ENCODE peak calls at places on chromosomes 6 and 20, in six cellular contexts. J is GM23338; M is CD4-positive, alpha-beta memory T cell; D is effector memory CD4-positive, alpha-beta T cell; U is GM23248; L is CD8-positive, alpha-beta T cell. T is an unnamed sample. For H3K4me1, the result is how much of the 10 kb centered on the place peaks cover.

GRCh38 chr20:45097485-45098095 is 3.3 kb downstream of the KCNS1 start:
- DNase-seq in J (peak), M (peak), D (no peak), U (peak), L (peak), T (no peak)

GRCh38 chr6:36757206-36757605 is 59.6 kb downstream of the RAB44 start:
- DNase-seq in J (no peak), M (peak), D (peak), U (no peak), L (no peak), T (no peak)

GRCh38 chr6:56868687-56869086 is 86.2 kb upstream of the BEND6 start:
- DNase-seq in J (no peak), M (no peak), D (no peak), U (peak), L (no peak), T (no peak)

GRCh38 chr20:24653306-24653705 is 183.9 kb downstream of the SYNDIG1 start:
- DNase-seq in J (no peak), M (no peak), D (no peak), U (peak), L (no peak), T (no peak)

GRCh38 chr6:35445691-35446090 is 6.4 kb upstream of the FANCE start:
- DNase-seq in J (no peak), M (no peak), D (no peak), U (peak), L (no peak), T (no peak)

GRCh38 chr20:51639206-51639832 is 96.8 kb upstream of the NFATC2 start:
- DNase-seq in J (peak), M (peak), D (peak), U (peak), L (peak), T (peak)

GRCh38 chr6:161031721-161032495 is 40.3 kb downstream of the MAP3K4 start:
- DNase-seq in J (no peak), M (no peak), D (no peak), U (peak), L (no peak), T (no peak)

GRCh38 chr6:80618953-80619352 is 512.5 kb downstream of the BCKDHB start:
- DNase-seq in J (no peak), M (no peak), D (no peak), U (peak), L (no peak), T (no peak)

GRCh38 chr20:49928411-49929141 is 7.6 kb upstream of the RNF114 start:
- DNase-seq in J (peak), M (peak), D (peak), U (peak), L (peak), T (peak)

GRCh38 chr6:161068296-161068695 is 76.7 kb downstream of the MAP3K4 start:
- DNase-seq in J (no peak), M (no peak), D (no peak), U (no peak), L (no peak), T (no peak)

GRCh38 chr6:28922841-28923317 is 906 bp downstream of the TRIM27 start:
- DNase-seq in J (peak), M (peak), D (peak), U (peak), L (peak), T (no peak)

GRCh38 chr6:34305982-34306702 is 57.3 kb upstream of the SMIM29 start:
- DNase-seq in J (no peak), M (no peak), D (no peak), U (no peak), L (no peak), T (no peak)

GRCh38 chr20:53738945-53739798 is 145.5 kb upstream of the ZNF217 start:
- DNase-seq in J (no peak), M (no peak), D (no peak), U (peak), L (no peak), T (no peak)

GRCh38 chr20:24007758-24008157 is 19.2 kb upstream of the GGTLC1 start:
- DNase-seq in J (no peak), M (no peak), D (no peak), U (no peak), L (no peak), T (no peak)

GRCh38 chr20:53568351-53568750 is 25.3 kb downstream of the ZNF217 start:
- DNase-seq in J (no peak), M (no peak), D (no peak), U (no peak), L (no peak), T (no peak)

GRCh38 chr20:17226410-17227198 is at the start of gene PCSK2:
- DNase-seq in J (peak), M (no peak), D (no peak), U (peak), L (no peak), T (no peak)

GRCh38 chr20:4161447-4162251 is 146.3 kb upstream of the RNF24 start:
- DNase-seq in J (peak), M (no peak), D (no peak), U (no peak), L (no peak), T (no peak)

GRCh38 chr20:50744143-50744792 is 12.9 kb downstream of the PARD6B start:
- DNase-seq in J (peak), M (no peak), D (no peak), U (peak), L (no peak), T (peak)

GRCh38 chr20:46688151-46689081 is 828 bp downstream of the TP53RK start:
- DNase-seq in J (no peak), M (no peak), D (no peak), U (peak), L (no peak), T (no peak)

GRCh38 chr20:46562373-46563169 is 12.1 kb upstream of the OCSTAMP start:
- DNase-seq in J (peak), M (peak), D (peak), U (peak), L (peak), T (peak)

GRCh38 chr6:1837868-1838267 is 228.2 kb downstream of the FOXC1 start:
- DNase-seq in J (peak), M (no peak), D (no peak), U (no peak), L (no peak), T (no peak)

GRCh38 chr6:2695464-2696095 is 55.1 kb downstream of the MYLK4 start:
- DNase-seq in J (peak), M (no peak), D (no peak), U (peak), L (no peak), T (no peak)

GRCh38 chr6:36177166-36177565 is 19.4 kb upstream of the BRPF3 start:
- DNase-seq in J (no peak), M (no peak), D (no peak), U (no peak), L (no peak), T (no peak)

GRCh38 chr6:2196079-2196679 is 49.2 kb downstream of the GMDS start:
- DNase-seq in J (peak), M (peak), D (peak), U (peak), L (no peak), T (peak)

GRCh38 chr6:298233-299049 is 6.2 kb downstream of the DUSP22 start:
- DNase-seq in J (no peak), M (no peak), D (no peak), U (no peak), L (no peak), T (no peak)

GRCh38 chr6:106997392-106998257 is 23.1 kb upstream of the CD24 start:
- DNase-seq in J (peak), M (peak), D (peak), U (peak), L (peak), T (peak)

GRCh38 chr20:1816384-1817381 is 78.5 kb upstream of the SIRPA start:
- DNase-seq in J (no peak), M (no peak), D (no peak), U (peak), L (peak), T (no peak)

GRCh38 chr6:164045082-164045481 is 630.6 kb downstream of the QKI start:
- DNase-seq in J (no peak), M (no peak), D (no peak), U (no peak), L (no peak), T (no peak)

GRCh38 chr6:42616716-42617115 is 52.9 kb downstream of the UBR2 start:
- DNase-seq in J (no peak), M (no peak), D (no peak), U (peak), L (no peak), T (no peak)

GRCh38 chr6:33410711-33411631 is at the start of gene PHF1:
- DNase-seq in J (peak), M (no peak), D (no peak), U (peak), L (peak), T (no peak)

GRCh38 chr20:5510446-5510845 is 193.7 kb upstream of the PROKR2 start:
- DNase-seq in J (peak), M (no peak), D (no peak), U (peak), L (no peak), T (peak)

GRCh38 chr6:36760685-36761435 is 63.2 kb downstream of the RAB44 start:
- DNase-seq in J (no peak), M (no peak), D (no peak), U (no peak), L (no peak), T (no peak)

GRCh38 chr20:2859330-2860121 is 13.8 kb upstream of the PTPRA start:
- DNase-seq in J (no peak), M (no peak), D (no peak), U (peak), L (no peak), T (no peak)

GRCh38 chr6:95091823-95092436 is 485.4 kb upstream of the MANEA start:
- DNase-seq in J (peak), M (no peak), D (no peak), U (peak), L (no peak), T (no peak)

GRCh38 chr20:36030143-36030542 is 61.8 kb downstream of the CNBD2 start:
- DNase-seq in J (no peak), M (no peak), D (no peak), U (no peak), L (no peak), T (no peak)

GRCh38 chr6:21900730-21901129 is 307.2 kb downstream of the SOX4 start:
- DNase-seq in J (no peak), M (no peak), D (no peak), U (peak), L (no peak), T (no peak)

GRCh38 chr20:5482791-5483190 is 166.0 kb upstream of the PROKR2 start:
- DNase-seq in J (no peak), M (no peak), D (no peak), U (peak), L (no peak), T (no peak)

GRCh38 chr6:21402368-21402767 is 191.2 kb upstream of the SOX4 start:
- DNase-seq in J (no peak), M (no peak), D (no peak), U (peak), L (no peak), T (no peak)

GRCh38 chr20:7285918-7286556 is 518.6 kb downstream of the BMP2 start:
- DNase-seq in J (peak), M (no peak), D (no peak), U (peak), L (no peak), T (peak)

GRCh38 chr6:38897507-38897906 is 151.1 kb upstream of the GLP1R start:
- DNase-seq in J (peak), M (no peak), D (no peak), U (no peak), L (no peak), T (no peak)
- H3K4me1 ChIP-seq in J (under half), M (under half), D (under half), U (under half), L (under half), T (under half)

GRCh38 chr6:87180105-87180504 is 24.7 kb downstream of the ZNF292 start:
- DNase-seq in J (peak), M (no peak), D (no peak), U (no peak), L (no peak), T (no peak)

GRCh38 chr6:87172292-87172691 is 16.9 kb downstream of the ZNF292 start:
- DNase-seq in J (peak), M (no peak), D (no peak), U (no peak), L (no peak), T (no peak)

GRCh38 chr6:87176493-87176892 is 21.1 kb downstream of the ZNF292 start:
- DNase-seq in J (no peak), M (no peak), D (no peak), U (no peak), L (no peak), T (no peak)

GRCh38 chr6:87174078-87174579 is 18.8 kb downstream of the ZNF292 start:
- DNase-seq in J (peak), M (no peak), D (no peak), U (no peak), L (no peak), T (no peak)
- H3K4me1 ChIP-seq in J (half or more), M (half or more), D (under half), U (under half), L (under half), T (under half)

DNA sequence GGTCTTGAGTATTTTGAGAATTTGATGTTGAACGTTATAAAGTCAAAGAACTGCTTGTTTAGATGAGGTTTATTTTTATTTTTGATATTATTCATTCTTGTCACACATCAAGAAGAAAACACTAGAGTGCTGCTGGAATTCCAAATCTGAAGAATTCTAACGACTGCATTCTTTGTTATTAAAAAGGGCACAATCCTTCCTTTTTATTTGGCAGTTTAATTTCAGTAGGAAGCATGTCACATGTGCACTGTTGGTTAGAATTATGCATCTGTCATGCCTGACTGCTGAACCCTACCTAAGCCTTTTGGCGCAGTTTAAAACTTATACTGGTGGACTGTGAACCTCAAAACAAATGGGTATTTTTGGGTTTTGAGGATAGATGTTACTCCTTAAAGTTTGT is 4.0 kb downstream of the ID4 start:
- DNase-seq in J (no peak), M (no peak), D (no peak), U (peak), L (no peak), T (no peak)
- H3K4me1 ChIP-seq in J (under half), M (under half), D (under half), U (under half), L (under half), T (under half)

DNA sequence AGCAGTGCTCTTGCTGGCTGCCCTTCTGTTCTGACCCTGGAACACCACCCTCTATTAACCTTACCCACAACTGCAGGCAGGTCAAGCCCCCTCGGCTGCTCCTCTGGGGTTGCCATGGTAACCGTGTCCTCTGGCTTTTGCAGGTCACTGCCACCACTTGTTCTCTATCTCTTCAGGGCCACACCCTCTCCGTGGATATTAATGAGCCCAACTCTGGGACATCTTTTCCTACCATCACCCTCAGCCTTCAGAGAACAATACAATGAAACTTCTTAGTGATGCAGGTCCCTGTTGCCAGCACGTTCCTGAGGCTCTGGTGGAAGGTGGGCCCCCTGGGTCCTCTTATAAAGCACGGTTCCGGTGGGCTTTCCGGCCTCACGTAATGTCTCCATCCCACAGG is 30.8 kb upstream of the MICB start:
- DNase-seq in J (peak), M (no peak), D (no peak), U (no peak), L (no peak), T (no peak)
- H3K4me1 ChIP-seq in J (under half), M (half or more), D (half or more), U (under half), L (half or more), T (under half)

GRCh38 chr6:38187285-38187684 is 367.8 kb downstream of the ZFAND3 start:
- DNase-seq in J (peak), M (no peak), D (no peak), U (no peak), L (no peak), T (no peak)

GRCh38 chr6:38185752-38186151 is 366.2 kb downstream of the ZFAND3 start:
- DNase-seq in J (no peak), M (no peak), D (no peak), U (no peak), L (no peak), T (no peak)

GRCh38 chr6:38184041-38184779 is 364.7 kb downstream of the ZFAND3 start:
- DNase-seq in J (no peak), M (no peak), D (no peak), U (no peak), L (no peak), T (no peak)

GRCh38 chr6:38184780-38185080 is 365.2 kb downstream of the ZFAND3 start:
- DNase-seq in J (no peak), M (no peak), D (no peak), U (no peak), L (no peak), T (no peak)

DNA sequence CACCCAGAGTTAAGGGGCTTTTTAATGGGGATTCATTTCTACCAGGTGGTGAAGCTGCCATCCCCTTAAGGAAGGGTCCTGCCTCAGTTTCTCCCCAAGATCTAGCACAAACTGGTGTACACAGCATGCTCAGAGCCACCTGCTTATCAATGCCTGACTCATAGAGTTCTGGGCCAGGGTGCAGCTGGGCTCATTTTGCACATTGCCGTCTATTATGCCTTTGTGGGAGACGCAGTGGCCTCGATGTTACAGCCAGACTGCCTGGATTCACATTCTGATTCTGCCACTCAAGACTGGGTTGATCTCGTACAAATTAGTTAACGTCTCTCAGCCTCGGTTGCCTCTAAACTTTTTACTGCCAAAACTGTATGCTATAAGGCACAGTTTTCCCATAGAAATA is 365.7 kb downstream of the ZFAND3 start:
- DNase-seq in J (no peak), M (no peak), D (no peak), U (no peak), L (no peak), T (no peak)
- H3K4me1 ChIP-seq in J (under half), M (under half), D (under half), U (under half), L (under half), T (under half)

GRCh38 chr20:63127700-63128364 is 88.1 kb downstream of the YTHDF1 start:
- DNase-seq in J (no peak), M (no peak), D (no peak), U (no peak), L (no peak), T (peak)

GRCh38 chr20:63125893-63126601 is 89.9 kb downstream of the YTHDF1 start:
- DNase-seq in J (no peak), M (no peak), D (no peak), U (no peak), L (no peak), T (peak)

GRCh38 chr20:63128367-63128766 is 87.6 kb downstream of the YTHDF1 start:
- DNase-seq in J (no peak), M (no peak), D (no peak), U (no peak), L (no peak), T (peak)

GRCh38 chr20:63125581-63125892 is 90.4 kb downstream of the YTHDF1 start:
- DNase-seq in J (no peak), M (no peak), D (no peak), U (no peak), L (no peak), T (no peak)

DNA sequence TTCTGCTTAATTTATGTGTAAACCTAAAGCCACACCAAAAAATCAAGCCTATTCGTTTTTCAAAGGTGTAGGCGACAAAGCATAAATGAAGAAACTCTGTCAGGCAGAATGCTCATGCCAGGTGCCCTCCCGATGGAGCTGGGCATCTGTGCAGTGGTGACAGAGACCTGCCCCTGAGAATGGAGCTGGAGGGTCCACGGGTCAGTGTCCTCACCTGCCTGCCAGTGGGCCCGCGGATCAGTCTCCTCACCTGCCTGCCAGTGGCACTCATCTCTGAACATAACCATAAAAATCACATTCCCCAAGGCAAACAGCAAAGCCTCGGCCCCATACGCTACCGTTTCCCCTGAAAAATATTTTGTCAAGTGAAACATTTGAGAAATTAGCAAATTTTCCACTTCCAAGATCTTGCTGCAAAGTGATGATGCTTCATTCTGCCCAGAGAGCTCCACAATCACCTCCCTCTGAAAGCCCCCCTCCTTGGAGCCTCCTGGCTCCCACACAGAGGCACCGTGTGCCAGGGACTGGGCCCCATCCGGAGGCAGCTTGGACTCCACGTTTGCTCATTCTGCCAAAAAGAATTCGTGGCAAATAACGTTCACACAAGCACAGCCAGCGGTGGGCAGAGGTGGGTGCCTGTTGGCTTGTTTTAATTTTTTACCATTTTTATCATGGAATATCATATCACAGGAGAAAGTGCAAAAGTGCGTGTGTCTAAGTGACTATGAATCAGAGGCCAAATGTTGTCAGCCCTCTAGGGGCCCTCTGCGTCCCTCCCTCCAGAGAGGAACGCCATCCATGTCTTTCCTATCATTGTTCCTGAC is 88.8 kb downstream of the YTHDF1 start:
- DNase-seq in J (no peak), M (no peak), D (no peak), U (no peak), L (no peak), T (peak)
- H3K4me1 ChIP-seq in J (under half), M (under half), D (under half), U (under half), L (under half), T (under half)

T was measured in Caco-2.